ENCODE peak calls at places on chromosomes 13 and 19, in seven cellular contexts. X is breast epithelium, D is hepatocyte, C is adrenal gland, L is heart right ventricle, G is IMR-90, A is colonic mucosa. K is an unnamed sample. For H3K36me3, the result is how much of the 10 kb centered on the place peaks cover.

GRCh38 chr19:33686687-33687541 is 65.2 kb downstream of the CHST8 start:
- DNase-seq in X (no peak), D (no peak), C (no peak), L (no peak), G (no peak), A (no peak), K (no peak)

GRCh38 chr13:44955421-44955820 is 33.9 kb downstream of the NUFIP1 start:
- DNase-seq in X (peak), D (no peak), C (no peak), L (no peak), G (no peak), A (no peak), K (no peak)

GRCh38 chr19:55581828-55582223 is 1.2 kb upstream of the ZNF579 start:
- DNase-seq in X (no peak), D (peak), C (no peak), L (no peak), G (no peak), A (no peak), K (no peak)

GRCh38 chr13:74250738-74251190 is 116.6 kb upstream of the KLF12 start:
- DNase-seq in X (no peak), D (no peak), C (no peak), L (no peak), G (peak), A (no peak), K (no peak)

GRCh38 chr19:33472696-33473624 is 48.6 kb downstream of the PEPD start:
- DNase-seq in X (no peak), D (no peak), C (peak), L (no peak), G (peak), A (no peak), K (no peak)

GRCh38 chr13:40758811-40759210 is 12.2 kb downstream of the MRPS31 start:
- DNase-seq in X (no peak), D (no peak), C (no peak), L (no peak), G (peak), A (no peak), K (no peak)

GRCh38 chr19:17686592-17687042 is 1.5 kb downstream of the UNC13A start:
- DNase-seq in X (no peak), D (peak), C (peak), L (peak), G (no peak), A (peak), K (no peak)

GRCh38 chr13:82654851-82655517 is 1227.3 kb downstream of the SLITRK1 start:
- DNase-seq in X (peak), D (no peak), C (peak), L (peak), G (peak), A (peak), K (no peak)

GRCh38 chr13:94660695-94661324 is 51.5 kb downstream of the SOX21 start:
- DNase-seq in X (no peak), D (no peak), C (no peak), L (no peak), G (peak), A (no peak), K (no peak)

GRCh38 chr19:6876790-6877189 is 10.6 kb upstream of the ADGRE1 start:
- DNase-seq in X (no peak), D (no peak), C (no peak), L (no peak), G (no peak), A (no peak), K (no peak)

GRCh38 chr19:38650180-38650775 is 2.8 kb downstream of the ACTN4 start:
- DNase-seq in X (no peak), D (peak), C (no peak), L (no peak), G (no peak), A (peak), K (no peak)

GRCh38 chr13:25929816-25930215 is 122.0 kb downstream of the SHISA2 start:
- DNase-seq in X (no peak), D (no peak), C (no peak), L (no peak), G (no peak), A (no peak), K (no peak)

GRCh38 chr19:2455481-2456300 is 1.1 kb downstream of the LMNB2 start:
- DNase-seq in X (no peak), D (peak), C (peak), L (peak), G (no peak), A (peak), K (peak)

GRCh38 chr13:109704771-109705628 is 81.4 kb downstream of the IRS2 start:
- DNase-seq in X (no peak), D (peak), C (peak), L (peak), G (no peak), A (peak), K (no peak)

GRCh38 chr19:40398417-40399056 is 8.6 kb upstream of the HIPK4 start:
- DNase-seq in X (peak), D (peak), C (no peak), L (no peak), G (no peak), A (peak), K (peak)

GRCh38 chr13:69657676-69658075 is 449.9 kb upstream of the ATXN8OS start:
- DNase-seq in X (no peak), D (no peak), C (no peak), L (no peak), G (no peak), A (no peak), K (no peak)

GRCh38 chr13:44212633-44213387 is 160.8 kb upstream of the SERP2 start:
- DNase-seq in X (no peak), D (peak), C (no peak), L (no peak), G (peak), A (no peak), K (no peak)

GRCh38 chr19:30226464-30227070 is 145.6 kb upstream of the ZNF536 start:
- DNase-seq in X (no peak), D (peak), C (peak), L (no peak), G (no peak), A (no peak), K (no peak)

GRCh38 chr19:1758959-1759903 is 5.9 kb downstream of the ONECUT3 start:
- DNase-seq in X (no peak), D (no peak), C (no peak), L (no peak), G (no peak), A (no peak), K (no peak)

GRCh38 chr13:76790519-76791289 is 95.5 kb downstream of the KCTD12 start:
- DNase-seq in X (no peak), D (no peak), C (no peak), L (no peak), G (no peak), A (no peak), K (no peak)

GRCh38 chr13:51191743-51192142 is 30.5 kb upstream of the FAM124A start:
- DNase-seq in X (no peak), D (no peak), C (no peak), L (no peak), G (no peak), A (no peak), K (no peak)

GRCh38 chr13:62040806-62041205 is 625.2 kb upstream of the PCDH20 start:
- DNase-seq in X (no peak), D (no peak), C (no peak), L (no peak), G (no peak), A (no peak), K (no peak)

GRCh38 chr19:35236638-35237400 is 8.3 kb upstream of the FAM187B start:
- DNase-seq in X (no peak), D (no peak), C (peak), L (no peak), G (no peak), A (no peak), K (no peak)

GRCh38 chr19:34044011-34044410 is 128.3 kb upstream of the LSM14A start:
- DNase-seq in X (no peak), D (no peak), C (no peak), L (no peak), G (no peak), A (no peak), K (no peak)

GRCh38 chr13:25886438-25887214 is 165.2 kb downstream of the SHISA2 start:
- DNase-seq in X (no peak), D (peak), C (no peak), L (no peak), G (peak), A (no peak), K (no peak)

GRCh38 chr19:1875646-1876493 is 9.4 kb downstream of the ABHD17A start:
- DNase-seq in X (peak), D (peak), C (peak), L (peak), G (peak), A (peak), K (peak)

GRCh38 chr13:109381546-109382180 is 404.7 kb downstream of the IRS2 start:
- DNase-seq in X (no peak), D (no peak), C (no peak), L (no peak), G (peak), A (no peak), K (no peak)

GRCh38 chr13:98480915-98481510 is 95.9 kb downstream of the STK24 start:
- DNase-seq in X (no peak), D (no peak), C (no peak), L (no peak), G (peak), A (no peak), K (peak)

GRCh38 chr13:44159633-44160279 is 213.9 kb upstream of the SERP2 start:
- DNase-seq in X (peak), D (no peak), C (no peak), L (no peak), G (no peak), A (no peak), K (no peak)

GRCh38 chr19:10836478-10837325 is 690 bp upstream of the TMED1 start:
- DNase-seq in X (no peak), D (peak), C (peak), L (peak), G (no peak), A (peak), K (peak)

GRCh38 chr19:43789029-43789428 is 8.3 kb upstream of the KCNN4 start:
- DNase-seq in X (no peak), D (peak), C (no peak), L (no peak), G (peak), A (no peak), K (no peak)

GRCh38 chr19:38913958-38914357 is 2.0 kb upstream of the CCER2 start:
- DNase-seq in X (no peak), D (no peak), C (no peak), L (no peak), G (no peak), A (no peak), K (no peak)

GRCh38 chr19:39498262-39499081 is at the start of gene DLL3:
- DNase-seq in X (no peak), D (peak), C (no peak), L (no peak), G (peak), A (no peak), K (no peak)

GRCh38 chr19:33406521-33407139 is 33.1 kb downstream of the CEBPG start:
- DNase-seq in X (no peak), D (peak), C (peak), L (peak), G (peak), A (peak), K (peak)

GRCh38 chr19:23770672-23771250 is 12.1 kb upstream of the ZNF681 start:
- DNase-seq in X (no peak), D (no peak), C (no peak), L (no peak), G (no peak), A (no peak), K (no peak)

GRCh38 chr19:2270157-2270571 is 11.8 kb downstream of the PEAK3 start:
- DNase-seq in X (no peak), D (peak), C (peak), L (peak), G (no peak), A (peak), K (no peak)

GRCh38 chr19:33207040-33207620 is 13.0 kb downstream of the LRP3 start:
- DNase-seq in X (no peak), D (no peak), C (no peak), L (no peak), G (no peak), A (no peak), K (no peak)

GRCh38 chr19:40743926-40744325 is 6.4 kb downstream of the ACTMAP start:
- DNase-seq in X (no peak), D (no peak), C (no peak), L (no peak), G (no peak), A (no peak), K (no peak)

GRCh38 chr13:110779046-110779445 is 65.5 kb downstream of the ING1 start:
- DNase-seq in X (no peak), D (no peak), C (no peak), L (no peak), G (no peak), A (no peak), K (no peak)

DNA sequence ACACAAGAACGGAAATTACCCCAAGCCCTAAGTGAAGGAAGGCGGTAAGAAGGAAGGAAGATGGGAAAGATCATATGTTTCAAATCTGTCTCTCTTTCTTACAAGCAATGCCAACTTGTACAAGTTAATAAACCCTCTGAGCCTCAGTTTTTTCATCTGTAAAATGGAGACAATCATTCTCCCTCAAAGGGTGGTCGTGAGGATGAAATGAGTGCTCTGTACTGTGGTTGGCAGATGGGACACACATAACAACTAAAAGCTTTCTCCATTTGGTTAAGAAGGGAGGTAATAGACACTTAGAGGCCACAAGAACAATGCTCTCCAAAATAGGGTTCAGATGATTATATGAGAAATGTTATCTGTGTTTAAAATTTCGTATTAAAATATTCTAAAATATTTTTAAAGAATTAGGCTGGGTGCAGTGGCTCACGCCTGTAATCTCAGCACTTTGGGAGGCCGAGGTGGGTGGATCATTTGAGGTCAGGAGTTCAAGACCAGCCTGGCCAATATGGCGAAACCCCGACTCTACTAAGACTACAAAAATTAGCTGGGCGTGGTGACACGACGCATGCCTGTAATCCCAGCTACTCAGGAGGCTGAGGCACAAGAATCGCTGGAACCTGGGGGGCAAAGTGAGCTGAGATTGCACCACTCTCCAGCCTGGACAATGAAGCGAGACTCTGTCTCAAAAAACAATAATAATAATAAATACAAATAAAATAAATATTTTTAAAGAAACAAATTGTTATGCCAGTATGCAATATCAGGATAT is 89.7 kb downstream of the STARD13 start:
- DNase-seq in X (no peak), D (no peak), C (no peak), L (no peak), G (no peak), A (no peak), K (no peak)
- H3K4me3 ChIP-seq in X (no peak), D (no peak), C (no peak), L (no peak), G (no peak), A (no peak), K (no peak)

GRCh38 chr19:15110418-15110815 is 3.2 kb downstream of the SYDE1 start:
- DNase-seq in X (no peak), D (no peak), C (no peak), L (no peak), G (no peak), A (no peak), K (no peak)

GRCh38 chr19:15114153-15114540 is 6.9 kb downstream of the SYDE1 start:
- DNase-seq in X (no peak), D (no peak), C (peak), L (no peak), G (peak), A (no peak), K (no peak)

GRCh38 chr19:15111758-15112157 is 4.6 kb downstream of the SYDE1 start:
- DNase-seq in X (no peak), D (no peak), C (no peak), L (no peak), G (no peak), A (no peak), K (no peak)

GRCh38 chr19:15113245-15114152 is 6.3 kb downstream of the SYDE1 start:
- DNase-seq in X (no peak), D (no peak), C (no peak), L (no peak), G (no peak), A (no peak), K (no peak)

DNA sequence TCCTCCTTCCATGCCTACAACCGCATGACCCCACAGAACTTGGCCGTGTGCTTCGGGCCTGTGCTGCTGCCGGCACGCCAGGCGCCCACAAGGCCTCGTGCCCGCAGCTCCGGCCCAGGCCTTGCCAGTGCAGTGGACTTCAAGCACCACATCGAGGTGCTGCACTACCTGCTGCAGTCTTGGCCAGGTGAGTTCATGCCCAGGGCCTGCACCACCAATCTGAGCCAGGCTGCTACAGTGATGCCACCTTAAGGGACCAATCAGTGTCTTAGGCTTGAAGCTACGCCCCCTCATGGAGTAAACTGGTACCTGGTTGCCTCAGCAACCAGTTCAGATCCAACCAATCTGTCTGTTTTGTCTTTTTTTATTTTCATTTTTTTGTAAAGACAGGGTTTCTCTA is 5.2 kb downstream of the SYDE1 start:
- DNase-seq in X (no peak), D (no peak), C (no peak), L (no peak), G (no peak), A (no peak), K (no peak)
- H3K36me3 ChIP-seq in X (under half), D (under half), C (half or more), L (half or more), G (half or more), A (under half), K (under half)

GRCh38 chr19:49558591-49558990 is 21.8 kb downstream of the NOSIP start:
- DNase-seq in X (no peak), D (no peak), C (no peak), L (no peak), G (no peak), A (no peak), K (no peak)
- H3K4me3 ChIP-seq in X (no peak), D (no peak), C (no peak), L (no peak), G (no peak), A (no peak), K (peak)

GRCh38 chr19:47377208-47377701 is 28.1 kb downstream of the DHX34 start:
- DNase-seq in X (no peak), D (no peak), C (peak), L (peak), G (no peak), A (no peak), K (no peak)
- H3K36me3 ChIP-seq in X (under half), D (under half), C (half or more), L (half or more), G (half or more), A (under half), K (half or more)

GRCh38 chr19:45615795-45616708 is 14.0 kb upstream of the GPR4 start:
- DNase-seq in X (no peak), D (peak), C (peak), L (peak), G (peak), A (peak), K (peak)
- H3K4me3 ChIP-seq in X (no peak), D (no peak), C (no peak), L (no peak), G (no peak), A (no peak), K (no peak)

GRCh38 chr13:19764237-19764636 is 18.5 kb downstream of the PSPC1 start:
- DNase-seq in X (no peak), D (no peak), C (no peak), L (no peak), G (no peak), A (no peak), K (no peak)
- H3K36me3 ChIP-seq in X (under half), D (under half), C (under half), L (half or more), G (under half), A (under half), K (under half)

GRCh38 chr13:97225533-97225932 is 3.4 kb downstream of the MBNL2 start:
- DNase-seq in X (no peak), D (no peak), C (no peak), L (no peak), G (no peak), A (no peak), K (no peak)
- H3K4me3 ChIP-seq in X (peak), D (peak), C (no peak), L (peak), G (peak), A (no peak), K (no peak)

GRCh38 chr13:113822956-113823744 is 40.7 kb downstream of the GAS6 start:
- DNase-seq in X (no peak), D (no peak), C (no peak), L (no peak), G (no peak), A (no peak), K (no peak)

GRCh38 chr13:113819731-113820715 is 43.9 kb downstream of the GAS6 start:
- DNase-seq in X (no peak), D (no peak), C (no peak), L (no peak), G (no peak), A (no peak), K (no peak)

GRCh38 chr13:113820813-113821651 is 42.8 kb downstream of the GAS6 start:
- DNase-seq in X (peak), D (peak), C (peak), L (peak), G (peak), A (no peak), K (no peak)

GRCh38 chr13:113822266-113822665 is 41.6 kb downstream of the GAS6 start:
- DNase-seq in X (no peak), D (no peak), C (no peak), L (no peak), G (no peak), A (no peak), K (no peak)

GRCh38 chr13:113821847-113822246 is 42.0 kb downstream of the GAS6 start:
- DNase-seq in X (no peak), D (no peak), C (no peak), L (no peak), G (no peak), A (no peak), K (no peak)
- H3K36me3 ChIP-seq in X (under half), D (under half), C (under half), L (half or more), G (under half), A (under half), K (under half)